ENCODE peak calls at places on chromosomes 12 and 14, in nine cellular contexts. A is AG04450, D is cardiac fibroblast, B is thoracic aorta, N is mammary epithelial cell, V is nephron progenitor cell, F is mesothelial cell of epicardium, P is astrocyte of the spinal cord, I is glutamatergic neuron. Q is an unnamed sample.

GRCh38 chr14:32513571-32514009 is 184.5 kb downstream of the AKAP6 start:
- DNase-seq in A (no peak), D (peak; percentile 48), B (no peak), N (peak; percentile 4), V (no peak), F (no peak), P (peak; percentile 51), I (no peak), Q (no peak)

GRCh38 chr12:32034045-32034444 is 72.6 kb upstream of the BICD1 start:
- DNase-seq in A (no peak), D (no peak), B (no peak), N (no peak), V (peak; percentile 20), F (no peak), P (no peak), I (no peak), Q (no peak)

GRCh38 chr12:2739832-2740641 is 54.7 kb upstream of the FKBP4 start:
- DNase-seq in A (peak; percentile 1), D (peak; percentile 67), B (no peak), N (no peak), V (peak; percentile 21), F (no peak), P (peak; percentile 32), I (no peak), Q (no peak)

GRCh38 chr12:57740656-57741412 is 2.3 kb upstream of the AGAP2 start:
- DNase-seq in A (no peak), D (no peak), B (no peak), N (no peak), V (no peak), F (no peak), P (no peak), I (no peak), Q (no peak)

GRCh38 chr12:66190519-66191406 is 1.7 kb downstream of the IRAK3 start:
- DNase-seq in A (no peak), D (peak; percentile 53), B (no peak), N (peak; percentile 58), V (no peak), F (no peak), P (peak; percentile 12), I (no peak), Q (no peak)

GRCh38 chr14:69318901-69319475 is 59.0 kb downstream of the GALNT16 start:
- DNase-seq in A (no peak), D (no peak), B (no peak), N (no peak), V (no peak), F (peak; percentile 31), P (no peak), I (no peak), Q (no peak)

GRCh38 chr12:113278631-113279030 is 56.3 kb downstream of the SLC8B1 start:
- DNase-seq in A (no peak), D (no peak), B (no peak), N (no peak), V (no peak), F (no peak), P (no peak), I (no peak), Q (no peak)

GRCh38 chr12:95182868-95183415 is 34.3 kb downstream of the FGD6 start:
- DNase-seq in A (no peak), D (peak; percentile 93), B (no peak), N (peak; percentile 57), V (no peak), F (no peak), P (peak; percentile 82), I (no peak), Q (no peak)

GRCh38 chr12:8996682-8997405 is 7.5 kb downstream of the KLRG1 start:
- DNase-seq in A (no peak), D (peak; percentile 1), B (no peak), N (peak; percentile 46), V (no peak), F (no peak), P (peak; percentile 28), I (no peak), Q (no peak)

GRCh38 chr12:104303538-104304151 is at the start of gene EID3:
- DNase-seq in A (no peak), D (peak; percentile 86), B (peak; percentile 57), N (peak; percentile 71), V (peak; percentile 75), F (peak; percentile 89), P (peak; percentile 86), I (peak; percentile 91), Q (peak; percentile 91)

GRCh38 chr14:89598548-89599186 is 181.6 kb upstream of the FOXN3 start:
- DNase-seq in A (no peak), D (peak; percentile 24), B (no peak), N (no peak), V (no peak), F (no peak), P (peak; percentile 51), I (no peak), Q (no peak)

GRCh38 chr12:115037830-115038229 is 353.9 kb upstream of the TBX3 start:
- DNase-seq in A (no peak), D (peak; percentile 69), B (no peak), N (no peak), V (no peak), F (no peak), P (no peak), I (no peak), Q (no peak)

GRCh38 chr12:69254046-69254445 is 14.7 kb downstream of the CPSF6 start:
- DNase-seq in A (no peak), D (peak; percentile 80), B (no peak), N (peak; percentile 21), V (no peak), F (no peak), P (peak; percentile 58), I (no peak), Q (no peak)

GRCh38 chr14:26008290-26008689 is 589.5 kb downstream of the NOVA1 start:
- DNase-seq in A (no peak), D (peak; percentile 27), B (no peak), N (no peak), V (no peak), F (no peak), P (no peak), I (no peak), Q (no peak)

GRCh38 chr12:68871899-68872298 is 61.1 kb downstream of the CPM start:
- DNase-seq in A (no peak), D (peak; percentile 62), B (no peak), N (no peak), V (no peak), F (no peak), P (peak; percentile 26), I (no peak), Q (peak; percentile 17)

GRCh38 chr14:77085538-77085937 is 12.5 kb upstream of the CIPC start:
- DNase-seq in A (no peak), D (no peak), B (no peak), N (no peak), V (no peak), F (no peak), P (no peak), I (no peak), Q (no peak)

DNA sequence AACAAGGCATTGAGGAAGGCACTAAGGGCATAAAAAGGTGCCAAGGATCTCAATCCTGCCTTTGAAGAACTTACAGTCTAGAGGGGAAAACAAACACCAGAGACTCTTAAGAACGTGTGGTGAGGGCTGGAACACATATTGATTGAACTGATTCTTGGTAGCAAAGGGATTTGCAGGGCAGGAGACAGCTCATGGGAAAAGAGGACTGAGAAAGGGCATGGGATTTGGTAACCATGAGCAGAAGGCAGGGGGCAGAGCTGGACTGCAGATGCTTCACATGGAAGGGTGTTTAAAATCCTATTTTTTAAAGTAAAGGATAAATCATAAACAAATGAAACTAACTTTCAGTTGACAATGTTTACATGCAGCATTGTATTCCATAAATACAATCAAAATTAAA is 203.1 kb downstream of the ITPR2 start:
- DNase-seq in A (no peak), D (peak; percentile 62), B (no peak), N (no peak), V (no peak), F (no peak), P (peak; percentile 63), I (no peak), Q (no peak)
- TF ChIP-seq CTCF in A (peak; percentile 69), D (peak; percentile 66), B (no peak), N (peak; percentile 8), V (no peak), F (no peak), P (peak; percentile 61), I (no peak), Q (peak; percentile 53)

GRCh38 chr12:116661341-116661740 is 76.5 kb downstream of the SPRING1 start:
- DNase-seq in A (no peak), D (no peak), B (no peak), N (no peak), V (no peak), F (no peak), P (no peak), I (no peak), Q (no peak)

GRCh38 chr12:116666305-116666673 is 71.6 kb downstream of the SPRING1 start:
- DNase-seq in A (no peak), D (no peak), B (no peak), N (no peak), V (no peak), F (no peak), P (no peak), I (no peak), Q (no peak)

GRCh38 chr12:116659771-116660481 is 77.9 kb downstream of the SPRING1 start:
- DNase-seq in A (no peak), D (peak; percentile 49), B (no peak), N (peak; percentile 68), V (no peak), F (no peak), P (peak; percentile 32), I (no peak), Q (no peak)

GRCh38 chr12:116665666-116666304 is 72.1 kb downstream of the SPRING1 start:
- DNase-seq in A (no peak), D (no peak), B (no peak), N (no peak), V (no peak), F (no peak), P (no peak), I (no peak), Q (no peak)

DNA sequence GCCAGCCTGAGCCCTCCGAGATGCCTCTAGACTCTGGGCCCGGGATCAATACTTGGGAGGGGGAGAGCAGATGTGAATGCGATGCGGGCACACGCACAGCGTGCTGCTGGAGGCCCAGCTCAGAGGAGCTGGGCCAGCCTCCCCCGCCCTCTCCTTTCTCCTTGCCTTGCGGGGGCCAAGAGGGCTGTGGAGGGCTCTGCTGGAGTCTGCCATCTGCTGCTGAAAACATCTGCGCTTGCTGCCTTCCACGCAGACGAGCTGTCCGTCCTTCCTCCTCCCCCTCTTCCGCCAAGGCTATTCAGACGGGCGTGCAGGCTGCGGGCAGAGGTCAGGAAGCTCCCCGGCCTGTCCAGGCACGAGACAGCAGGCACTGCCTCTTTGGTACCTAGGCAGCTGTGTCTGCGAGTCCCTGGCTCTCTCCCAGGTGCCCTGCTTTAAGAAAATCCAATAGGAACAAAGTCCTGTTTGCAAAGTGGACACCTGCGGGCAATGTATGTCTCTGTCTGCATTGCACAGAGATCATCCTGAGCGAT is 75.2 kb downstream of the SPRING1 start:
- DNase-seq in A (peak; percentile 6), D (no peak), B (no peak), N (peak; percentile 8), V (peak; percentile 51), F (no peak), P (peak; percentile 18), I (peak; percentile 91), Q (no peak)
- TF ChIP-seq CTCF in A (peak; percentile 19), D (no peak), B (no peak), N (no peak), V (no peak), F (no peak), P (peak; percentile 16), I (no peak), Q (peak; percentile 34)

GRCh38 chr14:93804654-93805053 is 16.4 kb upstream of the PRIMA1 start:
- DNase-seq in A (no peak), D (no peak), B (no peak), N (no peak), V (no peak), F (no peak), P (no peak), I (no peak), Q (no peak)
- TF ChIP-seq CTCF in A (no peak), D (no peak), B (no peak), N (no peak), V (peak; percentile 8), F (peak; percentile 23), P (no peak), I (peak; percentile 22), Q (no peak)

GRCh38 chr12:21697829-21698630 is 40.4 kb upstream of the LDHB start:
- DNase-seq in A (peak; percentile 11), D (peak; percentile 72), B (no peak), N (peak; percentile 6), V (no peak), F (no peak), P (peak; percentile 41), I (no peak), Q (no peak)
- TF ChIP-seq CTCF in A (peak; percentile 60), D (peak; percentile 39), B (peak; percentile 60), N (peak; percentile 48), V (peak; percentile 70), F (peak; percentile 86), P (peak; percentile 43), I (peak; percentile 74), Q (peak; percentile 69)